ENCODE peak calls at places on chromosomes 5 and 9, in ten cellular contexts. One of them, this sample, is unnamed.

GRCh38 chr5:78549043-78549442 is 99.5 kb downstream of the LHFPL2 start:
- DNase-seq in mesendoderm: no peak
- DNase-seq in uterus: no peak
- DNase-seq in prostate gland: no peak
- DNase-seq in heart left ventricle: no peak
- DNase-seq in keratinocyte: no peak
- DNase-seq in small intestine: no peak
- DNase-seq in WERI-Rb-1: no peak
- DNase-seq in cardiac muscle cell: no peak
- DNase-seq in NB4: peak
- DNase-seq in this sample: no peak

GRCh38 chr5:76542887-76543690 is 80.1 kb downstream of the F2RL2 start:
- DNase-seq in heart left ventricle: no peak
- DNase-seq in cardiac muscle cell: no peak
- DNase-seq in uterus: no peak
- DNase-seq in NB4: peak
- DNase-seq in mesendoderm: peak
- DNase-seq in prostate gland: no peak
- DNase-seq in WERI-Rb-1: no peak
- DNase-seq in small intestine: peak
- DNase-seq in keratinocyte: no peak
- DNase-seq in this sample: no peak

GRCh38 chr9:105157178-105157583 is 87.3 kb upstream of the SLC44A1 start:
- DNase-seq in heart left ventricle: peak
- DNase-seq in cardiac muscle cell: peak
- DNase-seq in keratinocyte: no peak
- DNase-seq in mesendoderm: peak
- DNase-seq in uterus: peak
- DNase-seq in small intestine: peak
- DNase-seq in prostate gland: peak
- DNase-seq in NB4: peak
- DNase-seq in WERI-Rb-1: peak
- DNase-seq in this sample: peak

GRCh38 chr9:523444-523843 is 308.8 kb downstream of the DOCK8 start:
- DNase-seq in small intestine: no peak
- DNase-seq in heart left ventricle: no peak
- DNase-seq in keratinocyte: no peak
- DNase-seq in WERI-Rb-1: no peak
- DNase-seq in NB4: no peak
- DNase-seq in cardiac muscle cell: no peak
- DNase-seq in uterus: no peak
- DNase-seq in prostate gland: no peak
- DNase-seq in mesendoderm: no peak
- DNase-seq in this sample: no peak

GRCh38 chr9:32350682-32351081 is 33.8 kb upstream of the ACO1 start:
- DNase-seq in heart left ventricle: no peak
- DNase-seq in cardiac muscle cell: no peak
- DNase-seq in uterus: no peak
- DNase-seq in WERI-Rb-1: no peak
- DNase-seq in keratinocyte: no peak
- DNase-seq in prostate gland: no peak
- DNase-seq in small intestine: no peak
- DNase-seq in mesendoderm: peak
- DNase-seq in NB4: peak
- DNase-seq in this sample: peak

GRCh38 chr5:119400248-119400647 is 44.4 kb downstream of the TNFAIP8 start:
- DNase-seq in WERI-Rb-1: no peak
- DNase-seq in heart left ventricle: no peak
- DNase-seq in small intestine: peak
- DNase-seq in prostate gland: no peak
- DNase-seq in keratinocyte: no peak
- DNase-seq in uterus: peak
- DNase-seq in mesendoderm: no peak
- DNase-seq in NB4: no peak
- DNase-seq in cardiac muscle cell: no peak
- DNase-seq in this sample: no peak

GRCh38 chr9:32294051-32294600 is 90.3 kb upstream of the ACO1 start:
- DNase-seq in prostate gland: no peak
- DNase-seq in keratinocyte: no peak
- DNase-seq in NB4: no peak
- DNase-seq in heart left ventricle: no peak
- DNase-seq in cardiac muscle cell: no peak
- DNase-seq in small intestine: no peak
- DNase-seq in uterus: no peak
- DNase-seq in mesendoderm: no peak
- DNase-seq in WERI-Rb-1: no peak
- DNase-seq in this sample: no peak

GRCh38 chr5:56200856-56201638 is 32.1 kb downstream of the ANKRD55 start:
- DNase-seq in cardiac muscle cell: peak
- DNase-seq in NB4: peak
- DNase-seq in small intestine: peak
- DNase-seq in keratinocyte: peak
- DNase-seq in WERI-Rb-1: peak
- DNase-seq in uterus: peak
- DNase-seq in heart left ventricle: peak
- DNase-seq in prostate gland: peak
- DNase-seq in mesendoderm: peak
- DNase-seq in this sample: peak

GRCh38 chr5:129905467-129906176 is 1.4 kb downstream of the CHSY3 start:
- DNase-seq in mesendoderm: peak
- DNase-seq in cardiac muscle cell: peak
- DNase-seq in heart left ventricle: peak
- DNase-seq in keratinocyte: no peak
- DNase-seq in WERI-Rb-1: peak
- DNase-seq in prostate gland: no peak
- DNase-seq in NB4: no peak
- DNase-seq in small intestine: no peak
- DNase-seq in uterus: peak
- DNase-seq in this sample: no peak

GRCh38 chr5:129904667-129905466 is 602 bp downstream of the CHSY3 start:
- DNase-seq in prostate gland: peak
- DNase-seq in uterus: peak
- DNase-seq in WERI-Rb-1: peak
- DNase-seq in keratinocyte: no peak
- DNase-seq in cardiac muscle cell: peak
- DNase-seq in NB4: no peak
- DNase-seq in small intestine: no peak
- DNase-seq in heart left ventricle: no peak
- DNase-seq in mesendoderm: no peak
- DNase-seq in this sample: no peak

GRCh38 chr5:129903466-129904101 is 681 bp upstream of the CHSY3 start:
- DNase-seq in WERI-Rb-1: no peak
- DNase-seq in heart left ventricle: no peak
- DNase-seq in NB4: no peak
- DNase-seq in keratinocyte: no peak
- DNase-seq in prostate gland: no peak
- DNase-seq in mesendoderm: no peak
- DNase-seq in uterus: no peak
- DNase-seq in cardiac muscle cell: peak
- DNase-seq in small intestine: no peak
- DNase-seq in this sample: no peak

GRCh38 chr5:129904102-129904666 is at the start of gene CHSY3:
- DNase-seq in cardiac muscle cell: peak
- DNase-seq in small intestine: peak
- DNase-seq in keratinocyte: no peak
- DNase-seq in prostate gland: peak
- DNase-seq in NB4: peak
- DNase-seq in heart left ventricle: peak
- DNase-seq in WERI-Rb-1: peak
- DNase-seq in mesendoderm: peak
- DNase-seq in uterus: peak
- DNase-seq in this sample: peak

DNA sequence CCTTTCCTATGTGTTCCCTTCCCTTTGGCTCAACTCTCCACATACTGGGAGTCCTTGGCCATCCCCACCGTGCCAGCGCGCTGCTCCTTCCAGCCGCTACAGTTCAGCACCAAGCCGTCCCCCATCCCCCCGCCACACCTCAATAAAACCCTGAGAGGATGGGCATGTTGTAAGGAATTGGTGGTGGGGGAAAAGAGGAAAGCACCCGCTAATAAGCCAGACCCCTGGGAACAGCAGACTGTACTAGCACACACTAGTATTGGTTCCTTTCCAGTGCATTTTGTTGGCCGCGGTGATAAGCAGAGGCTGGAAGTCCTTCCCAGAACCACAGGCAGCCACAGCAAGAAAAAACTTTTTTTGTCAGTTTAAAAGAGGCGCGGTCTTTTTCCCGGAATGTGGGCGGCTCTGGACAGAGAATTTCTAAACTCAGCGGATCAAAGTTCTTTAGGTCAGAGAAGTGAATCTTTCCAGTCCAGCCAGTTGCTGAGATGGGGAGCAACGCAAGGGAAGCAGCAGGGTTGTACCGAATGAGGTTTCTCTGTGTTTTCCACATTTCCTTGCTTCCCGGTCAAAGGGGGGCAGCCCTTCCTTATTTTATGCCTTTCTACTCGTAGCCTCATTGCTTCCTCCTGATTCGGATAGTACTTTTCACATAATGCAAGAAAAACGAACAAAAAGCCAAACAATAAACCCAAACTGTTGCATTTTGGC is 2.1 kb downstream of the CHSY3 start:
- DNase-seq in prostate gland: no peak
- DNase-seq in small intestine: peak
- DNase-seq in NB4: no peak
- DNase-seq in WERI-Rb-1: no peak
- DNase-seq in uterus: peak
- DNase-seq in cardiac muscle cell: peak
- DNase-seq in heart left ventricle: no peak
- DNase-seq in keratinocyte: no peak
- DNase-seq in mesendoderm: peak
- DNase-seq in this sample: no peak
- H3K4me3 ChIP-seq in prostate gland: no peak
- H3K4me3 ChIP-seq in small intestine: no peak
- H3K4me3 ChIP-seq in NB4: no peak
- H3K4me3 ChIP-seq in WERI-Rb-1: no peak
- H3K4me3 ChIP-seq in uterus: peak
- H3K4me3 ChIP-seq in cardiac muscle cell: peak
- H3K4me3 ChIP-seq in heart left ventricle: peak
- H3K4me3 ChIP-seq in keratinocyte: no peak
- H3K4me3 ChIP-seq in mesendoderm: peak
- H3K4me3 ChIP-seq in this sample: no peak

DNA sequence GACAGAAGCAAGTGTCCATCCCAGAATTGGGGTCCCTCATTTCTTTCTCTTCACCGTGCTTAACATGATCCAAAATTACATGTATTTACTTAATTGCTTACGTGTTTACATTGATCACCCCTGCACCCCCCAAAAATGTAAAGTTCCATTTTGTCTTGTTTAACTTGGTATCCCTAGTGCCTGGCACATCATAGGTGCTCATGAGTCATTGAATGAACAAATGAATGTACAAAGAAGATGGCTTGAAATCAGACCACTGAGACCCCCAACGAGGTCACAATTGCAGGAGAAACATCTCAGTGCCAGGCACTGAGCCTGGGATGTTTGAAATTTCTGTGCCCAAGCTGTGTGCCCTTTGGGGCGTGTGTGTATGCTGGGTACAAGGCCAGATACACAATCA is 45.2 kb upstream of the NDFIP1 start:
- DNase-seq in small intestine: no peak
- DNase-seq in prostate gland: no peak
- DNase-seq in keratinocyte: no peak
- DNase-seq in cardiac muscle cell: no peak
- DNase-seq in NB4: no peak
- DNase-seq in uterus: no peak
- DNase-seq in mesendoderm: no peak
- DNase-seq in heart left ventricle: no peak
- DNase-seq in WERI-Rb-1: no peak
- DNase-seq in this sample: no peak
- H3K4me3 ChIP-seq in small intestine: no peak
- H3K4me3 ChIP-seq in prostate gland: no peak
- H3K4me3 ChIP-seq in keratinocyte: no peak
- H3K4me3 ChIP-seq in cardiac muscle cell: no peak
- H3K4me3 ChIP-seq in NB4: no peak
- H3K4me3 ChIP-seq in uterus: no peak
- H3K4me3 ChIP-seq in mesendoderm: no peak
- H3K4me3 ChIP-seq in heart left ventricle: peak
- H3K4me3 ChIP-seq in WERI-Rb-1: no peak
- H3K4me3 ChIP-seq in this sample: peak

DNA sequence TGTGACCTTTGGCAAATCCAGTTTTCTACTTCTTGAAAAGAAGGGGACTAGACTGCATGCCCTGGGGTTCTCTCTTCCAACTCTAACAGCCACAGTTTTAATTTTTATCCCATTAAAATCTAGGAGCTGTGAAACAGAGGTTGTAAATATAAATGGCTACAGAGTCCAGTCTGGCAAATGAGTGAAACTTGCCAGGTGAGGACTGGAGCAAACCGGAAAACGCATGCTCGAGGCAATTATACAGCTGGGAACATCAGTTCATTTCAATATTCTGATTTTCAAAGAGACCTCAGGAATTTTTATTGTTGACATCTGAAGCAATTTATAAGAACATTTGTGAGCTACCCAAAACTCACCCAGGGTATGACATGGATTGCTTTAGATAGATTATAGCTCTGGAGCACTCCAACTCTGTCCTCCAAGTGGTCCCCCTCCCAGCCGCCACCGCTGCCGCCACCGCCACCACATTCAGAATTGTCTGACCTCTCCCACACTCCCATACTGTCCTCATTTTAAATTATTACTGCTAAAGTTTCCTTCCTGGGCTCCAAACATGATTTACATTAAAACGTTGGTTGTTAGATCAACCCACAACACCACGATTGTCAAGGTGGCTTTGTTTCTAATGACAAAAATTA is 84.6 kb upstream of the GRAMD2B start:
- DNase-seq in prostate gland: peak
- DNase-seq in uterus: no peak
- DNase-seq in NB4: no peak
- DNase-seq in small intestine: peak
- DNase-seq in heart left ventricle: no peak
- DNase-seq in keratinocyte: no peak
- DNase-seq in WERI-Rb-1: no peak
- DNase-seq in mesendoderm: no peak
- DNase-seq in cardiac muscle cell: no peak
- DNase-seq in this sample: no peak
- H3K4me3 ChIP-seq in prostate gland: no peak
- H3K4me3 ChIP-seq in uterus: no peak
- H3K4me3 ChIP-seq in NB4: no peak
- H3K4me3 ChIP-seq in small intestine: no peak
- H3K4me3 ChIP-seq in heart left ventricle: no peak
- H3K4me3 ChIP-seq in keratinocyte: no peak
- H3K4me3 ChIP-seq in WERI-Rb-1: no peak
- H3K4me3 ChIP-seq in mesendoderm: no peak
- H3K4me3 ChIP-seq in cardiac muscle cell: no peak
- H3K4me3 ChIP-seq in this sample: no peak

GRCh38 chr9:111036946-111037743 is 1.1 kb downstream of the LPAR1 start:
- DNase-seq in WERI-Rb-1: no peak
- DNase-seq in uterus: peak
- DNase-seq in mesendoderm: peak
- DNase-seq in NB4: no peak
- DNase-seq in keratinocyte: no peak
- DNase-seq in small intestine: peak
- DNase-seq in heart left ventricle: no peak
- DNase-seq in prostate gland: no peak
- DNase-seq in cardiac muscle cell: no peak
- DNase-seq in this sample: peak

GRCh38 chr9:111040494-111040893 is 2.2 kb upstream of the LPAR1 start:
- DNase-seq in small intestine: no peak
- DNase-seq in keratinocyte: peak
- DNase-seq in mesendoderm: no peak
- DNase-seq in prostate gland: peak
- DNase-seq in cardiac muscle cell: no peak
- DNase-seq in NB4: no peak
- DNase-seq in uterus: no peak
- DNase-seq in WERI-Rb-1: no peak
- DNase-seq in heart left ventricle: no peak
- DNase-seq in this sample: no peak

GRCh38 chr9:111037744-111038335 is 430 bp downstream of the LPAR1 start:
- DNase-seq in keratinocyte: no peak
- DNase-seq in NB4: no peak
- DNase-seq in heart left ventricle: peak
- DNase-seq in small intestine: peak
- DNase-seq in cardiac muscle cell: peak
- DNase-seq in prostate gland: peak
- DNase-seq in WERI-Rb-1: peak
- DNase-seq in mesendoderm: peak
- DNase-seq in uterus: no peak
- DNase-seq in this sample: peak

GRCh38 chr9:111039203-111039907 is 1.1 kb upstream of the LPAR1 start:
- DNase-seq in small intestine: peak
- DNase-seq in mesendoderm: peak
- DNase-seq in WERI-Rb-1: no peak
- DNase-seq in NB4: no peak
- DNase-seq in heart left ventricle: no peak
- DNase-seq in uterus: no peak
- DNase-seq in cardiac muscle cell: no peak
- DNase-seq in keratinocyte: no peak
- DNase-seq in prostate gland: peak
- DNase-seq in this sample: no peak

GRCh38 chr9:111038336-111039202 is at the start of gene LPAR1:
- DNase-seq in keratinocyte: no peak
- DNase-seq in mesendoderm: peak
- DNase-seq in prostate gland: peak
- DNase-seq in cardiac muscle cell: peak
- DNase-seq in NB4: no peak
- DNase-seq in WERI-Rb-1: peak
- DNase-seq in heart left ventricle: peak
- DNase-seq in small intestine: peak
- DNase-seq in uterus: peak
- DNase-seq in this sample: peak
- H3K4me3 ChIP-seq in keratinocyte: peak
- H3K4me3 ChIP-seq in mesendoderm: peak
- H3K4me3 ChIP-seq in prostate gland: peak
- H3K4me3 ChIP-seq in cardiac muscle cell: peak
- H3K4me3 ChIP-seq in NB4: no peak
- H3K4me3 ChIP-seq in WERI-Rb-1: no peak
- H3K4me3 ChIP-seq in heart left ventricle: peak
- H3K4me3 ChIP-seq in small intestine: peak
- H3K4me3 ChIP-seq in uterus: peak
- H3K4me3 ChIP-seq in this sample: peak